ENCODE peak calls at places on chromosomes 12 and 14, in four cellular contexts. One of them, this sample, is unnamed.

GRCh38 chr12:104337030-104337558 is 33.6 kb downstream of the EID3 start:
- DNase-seq in stimulated activated CD4-positive, alpha-beta T cell treated with anti-CD3 and anti-CD28 coated beads, TNF-alpha, amount 100 ng/mL, for 1 hour: no peak
- DNase-seq in EL: no peak
- DNase-seq in T-helper 2 cell: no peak
- DNase-seq in this sample: no peak

GRCh38 chr14:95452176-95452889 is 64.1 kb downstream of the SYNE3 start:
- DNase-seq in EL: no peak
- DNase-seq in T-helper 2 cell: peak
- DNase-seq in stimulated activated CD4-positive, alpha-beta T cell treated with anti-CD3 and anti-CD28 coated beads, TNF-alpha, amount 100 ng/mL, for 1 hour: no peak
- DNase-seq in this sample: no peak

GRCh38 chr14:103707329-103708263 is 7.7 kb downstream of the XRCC3 start:
- DNase-seq in stimulated activated CD4-positive, alpha-beta T cell treated with anti-CD3 and anti-CD28 coated beads, TNF-alpha, amount 100 ng/mL, for 1 hour: no peak
- DNase-seq in T-helper 2 cell: no peak
- DNase-seq in EL: no peak
- DNase-seq in this sample: no peak

GRCh38 chr14:58829594-58829993 is 191.8 kb downstream of the DACT1 start:
- DNase-seq in T-helper 2 cell: peak
- DNase-seq in EL: no peak
- DNase-seq in stimulated activated CD4-positive, alpha-beta T cell treated with anti-CD3 and anti-CD28 coated beads, TNF-alpha, amount 100 ng/mL, for 1 hour: no peak
- DNase-seq in this sample: no peak

GRCh38 chr14:101774814-101775213 is 13.3 kb downstream of the PPP2R5C start:
- DNase-seq in T-helper 2 cell: no peak
- DNase-seq in stimulated activated CD4-positive, alpha-beta T cell treated with anti-CD3 and anti-CD28 coated beads, TNF-alpha, amount 100 ng/mL, for 1 hour: no peak
- DNase-seq in EL: no peak
- DNase-seq in this sample: no peak

GRCh38 chr14:62938774-62939173 is 106.5 kb downstream of the KCNH5 start:
- DNase-seq in EL: no peak
- DNase-seq in T-helper 2 cell: no peak
- DNase-seq in stimulated activated CD4-positive, alpha-beta T cell treated with anti-CD3 and anti-CD28 coated beads, TNF-alpha, amount 100 ng/mL, for 1 hour: no peak
- DNase-seq in this sample: no peak

GRCh38 chr12:10673660-10674384 is at the start of gene STYK1:
- DNase-seq in stimulated activated CD4-positive, alpha-beta T cell treated with anti-CD3 and anti-CD28 coated beads, TNF-alpha, amount 100 ng/mL, for 1 hour: peak
- DNase-seq in T-helper 2 cell: peak
- DNase-seq in EL: peak
- DNase-seq in this sample: peak

GRCh38 chr14:73949752-73950734 is at the start of the genes COQ6 and FAM161B:
- DNase-seq in T-helper 2 cell: peak
- DNase-seq in EL: peak
- DNase-seq in stimulated activated CD4-positive, alpha-beta T cell treated with anti-CD3 and anti-CD28 coated beads, TNF-alpha, amount 100 ng/mL, for 1 hour: peak
- DNase-seq in this sample: peak

GRCh38 chr14:50924848-50925247 is 19.4 kb downstream of the PYGL start:
- DNase-seq in T-helper 2 cell: no peak
- DNase-seq in EL: no peak
- DNase-seq in stimulated activated CD4-positive, alpha-beta T cell treated with anti-CD3 and anti-CD28 coated beads, TNF-alpha, amount 100 ng/mL, for 1 hour: no peak
- DNase-seq in this sample: no peak

GRCh38 chr14:96588410-96589249 is 86.4 kb downstream of the PAPOLA start:
- DNase-seq in stimulated activated CD4-positive, alpha-beta T cell treated with anti-CD3 and anti-CD28 coated beads, TNF-alpha, amount 100 ng/mL, for 1 hour: no peak
- DNase-seq in T-helper 2 cell: no peak
- DNase-seq in EL: no peak
- DNase-seq in this sample: no peak

GRCh38 chr12:79274571-79275064 is 410.0 kb downstream of the SYT1 start:
- DNase-seq in EL: no peak
- DNase-seq in stimulated activated CD4-positive, alpha-beta T cell treated with anti-CD3 and anti-CD28 coated beads, TNF-alpha, amount 100 ng/mL, for 1 hour: no peak
- DNase-seq in T-helper 2 cell: no peak
- DNase-seq in this sample: no peak

GRCh38 chr12:65449400-65449799 is 170.9 kb downstream of the MSRB3 start:
- DNase-seq in T-helper 2 cell: no peak
- DNase-seq in stimulated activated CD4-positive, alpha-beta T cell treated with anti-CD3 and anti-CD28 coated beads, TNF-alpha, amount 100 ng/mL, for 1 hour: no peak
- DNase-seq in EL: peak
- DNase-seq in this sample: no peak

GRCh38 chr12:64890873-64891468 is 66.5 kb downstream of the TBC1D30 start:
- DNase-seq in stimulated activated CD4-positive, alpha-beta T cell treated with anti-CD3 and anti-CD28 coated beads, TNF-alpha, amount 100 ng/mL, for 1 hour: no peak
- DNase-seq in EL: peak
- DNase-seq in T-helper 2 cell: peak
- DNase-seq in this sample: no peak

GRCh38 chr12:774051-774614 is 21.8 kb downstream of the WNK1 start:
- DNase-seq in EL: no peak
- DNase-seq in T-helper 2 cell: no peak
- DNase-seq in stimulated activated CD4-positive, alpha-beta T cell treated with anti-CD3 and anti-CD28 coated beads, TNF-alpha, amount 100 ng/mL, for 1 hour: no peak
- DNase-seq in this sample: no peak

GRCh38 chr14:38210168-38210567 is 2.5 kb downstream of the SSTR1 start:
- DNase-seq in EL: peak
- DNase-seq in stimulated activated CD4-positive, alpha-beta T cell treated with anti-CD3 and anti-CD28 coated beads, TNF-alpha, amount 100 ng/mL, for 1 hour: no peak
- DNase-seq in T-helper 2 cell: no peak
- DNase-seq in this sample: no peak

GRCh38 chr14:98580131-98580678 is 691.8 kb downstream of the BCL11B start:
- DNase-seq in stimulated activated CD4-positive, alpha-beta T cell treated with anti-CD3 and anti-CD28 coated beads, TNF-alpha, amount 100 ng/mL, for 1 hour: no peak
- DNase-seq in T-helper 2 cell: peak
- DNase-seq in EL: no peak
- DNase-seq in this sample: peak

GRCh38 chr14:32300146-32300545 is 29.0 kb upstream of the AKAP6 start:
- DNase-seq in stimulated activated CD4-positive, alpha-beta T cell treated with anti-CD3 and anti-CD28 coated beads, TNF-alpha, amount 100 ng/mL, for 1 hour: no peak
- DNase-seq in EL: no peak
- DNase-seq in T-helper 2 cell: no peak
- DNase-seq in this sample: no peak

GRCh38 chr12:14650791-14651190 is 45.6 kb downstream of the GUCY2C start:
- DNase-seq in EL: no peak
- DNase-seq in stimulated activated CD4-positive, alpha-beta T cell treated with anti-CD3 and anti-CD28 coated beads, TNF-alpha, amount 100 ng/mL, for 1 hour: no peak
- DNase-seq in T-helper 2 cell: no peak
- DNase-seq in this sample: no peak

GRCh38 chr12:132279184-132279889 is 50.1 kb downstream of the GALNT9 start:
- DNase-seq in T-helper 2 cell: no peak
- DNase-seq in EL: no peak
- DNase-seq in stimulated activated CD4-positive, alpha-beta T cell treated with anti-CD3 and anti-CD28 coated beads, TNF-alpha, amount 100 ng/mL, for 1 hour: no peak
- DNase-seq in this sample: no peak

This sample was measured in stimulated activated naive CD4-positive, alpha-beta T cell.